ENCODE peak calls at places on chromosomes 16 and 17, in five cellular contexts. X is GM12864, I is PC-3, Z is A549, R is fibroblast of pulmonary artery. E is an unnamed sample.

GRCh38 chr17:10767237-10767636 is 36.7 kb downstream of the TMEM238L start:
- DNase-seq in X (no peak), I (no peak), Z (no peak), R (no peak), E (no peak)

GRCh38 chr16:72224260-72224768 is 52.4 kb upstream of the PMFBP1 start:
- DNase-seq in X (no peak), I (no peak), Z (no peak), R (no peak), E (no peak)

GRCh38 chr17:63954402-63955063 is 18.2 kb downstream of the SCN4A start:
- DNase-seq in X (no peak), I (no peak), Z (no peak), R (no peak), E (no peak)

GRCh38 chr17:30858556-30859250 is 26.9 kb downstream of the ATAD5 start:
- DNase-seq in X (no peak), I (no peak), Z (no peak), R (no peak), E (peak; percentile 30)

GRCh38 chr17:44905006-44906000 is 6.1 kb upstream of the EFTUD2 start:
- DNase-seq in X (no peak), I (no peak), Z (no peak), R (no peak), E (no peak)

GRCh38 chr17:16442594-16443389 is 27.4 kb downstream of the TRPV2 start:
- DNase-seq in X (no peak), I (peak; percentile 22), Z (no peak), R (peak; percentile 42), E (peak; percentile 54)

GRCh38 chr16:19833581-19833980 is 51.1 kb downstream of the GPRC5B start:
- DNase-seq in X (no peak), I (no peak), Z (no peak), R (no peak), E (no peak)

GRCh38 chr16:1449201-1449788 is 4.9 kb upstream of the CCDC154 start:
- DNase-seq in X (no peak), I (no peak), Z (no peak), R (no peak), E (no peak)

GRCh38 chr16:87053016-87053982 is 263.9 kb downstream of the C16orf95 start:
- DNase-seq in X (no peak), I (no peak), Z (no peak), R (no peak), E (no peak)

GRCh38 chr17:27109346-27109745 is 184.6 kb upstream of the WSB1 start:
- DNase-seq in X (no peak), I (no peak), Z (no peak), R (no peak), E (no peak)

GRCh38 chr16:47995354-47995753 is 160.4 kb downstream of the ABCC12 start:
- DNase-seq in X (no peak), I (no peak), Z (no peak), R (peak; percentile 4), E (no peak)

GRCh38 chr16:48001306-48001885 is 154.4 kb downstream of the ABCC12 start:
- DNase-seq in X (no peak), I (no peak), Z (no peak), R (no peak), E (no peak)

GRCh38 chr16:48003226-48003907 is 152.4 kb downstream of the ABCC12 start:
- DNase-seq in X (no peak), I (no peak), Z (no peak), R (no peak), E (no peak)

DNA sequence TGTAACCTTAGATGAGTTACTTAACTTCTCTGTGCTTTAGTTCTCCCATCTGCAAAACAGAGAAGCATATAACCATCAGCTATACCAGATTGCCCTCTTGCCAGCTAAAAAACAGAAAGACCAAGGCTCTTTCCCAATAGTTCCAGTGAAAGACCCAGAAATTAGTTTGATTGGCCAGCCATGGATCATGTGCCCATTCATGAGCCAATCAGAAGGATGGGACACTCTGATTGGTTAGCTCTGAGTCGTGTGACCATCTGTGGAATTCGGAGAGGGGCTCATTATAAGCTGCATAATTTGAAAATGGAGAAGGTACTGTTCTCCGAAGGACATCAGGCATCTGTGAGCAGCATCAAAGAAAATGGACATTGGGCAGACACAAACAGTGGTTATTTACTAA is 155.2 kb downstream of the ABCC12 start:
- DNase-seq in X (no peak), I (no peak), Z (no peak), R (no peak), E (no peak)
- H3K4me3 ChIP-seq in X (no peak overlapping the region), I (no peak overlapping the region), Z (no peak overlapping the region), R (no peak overlapping the region), E (no peak overlapping the region)

GRCh38 chr17:80894439-80894721 is 97.3 kb upstream of the CHMP6 start:
- DNase-seq in X (no peak), I (no peak), Z (peak; percentile 22), R (no peak), E (no peak)
- TF ChIP-seq CTCF in X (peak; percentile 7), I (peak; percentile 28), Z (no peak), R (peak; percentile 20), E (peak; percentile 16)

GRCh38 chr17:1078062-1078711 is 81.3 kb downstream of the TIMM22 start:
- DNase-seq in X (no peak), I (no peak), Z (no peak), R (no peak), E (no peak)
- H3K4me3 ChIP-seq in X (no peak overlapping the region), I (no peak overlapping the region), Z (no peak overlapping the region), R (no peak overlapping the region), E (no peak overlapping the region)

GRCh38 chr16:53495325-53495724 is 7.7 kb downstream of the AKTIP start:
- DNase-seq in X (no peak), I (no peak), Z (no peak), R (no peak), E (no peak)
- TF ChIP-seq CTCF in X (no peak), I (peak; percentile 34), Z (no peak), R (no peak), E (peak; percentile 9)